ENCODE peak calls at places on chromosomes 3 and 15, in ten cellular contexts. Q, J, V, W, C, B, N, R, T and G are unnamed samples.

GRCh38 chr3:177229791-177230190 is 32.5 kb upstream of the TBL1XR1 start:
- DNase-seq in N (no peak), R (no peak), B (no peak), J (no peak), V (no peak), W (peak; percentile 40), Q (no peak), T (no peak), C (peak; percentile 9), G (no peak)

GRCh38 chr3:129058441-129059194 is 2.0 kb upstream of the GP9 start:
- DNase-seq in N (no peak), J (no peak), Q (no peak), B (no peak), V (no peak), R (no peak), W (no peak), T (no peak), C (no peak), G (no peak)

GRCh38 chr3:51637941-51638471 is 33.0 kb upstream of the TEX264 start:
- DNase-seq in W (peak; percentile 59), J (no peak), T (no peak), Q (no peak), R (peak; percentile 64), C (peak; percentile 73), V (peak; percentile 61), N (no peak), B (peak; percentile 73), G (no peak)

GRCh38 chr3:22141769-22142168 is 390.8 kb upstream of the ZNF385D start:
- DNase-seq in B (no peak), T (no peak), W (no peak), J (no peak), R (no peak), Q (no peak), V (no peak), C (no peak), N (no peak), G (no peak)

GRCh38 chr3:39261726-39262125 is 18.1 kb downstream of the CX3CR1 start:
- DNase-seq in J (no peak), B (no peak), R (no peak), Q (no peak), V (no peak), N (no peak), W (no peak), C (no peak), T (no peak), G (no peak)

GRCh38 chr3:189123595-189124387 is 48.0 kb upstream of the TPRG1 start:
- DNase-seq in Q (peak; percentile 64), R (no peak), V (no peak), J (no peak), N (no peak), C (no peak), T (no peak), B (no peak), W (peak; percentile 55), G (no peak)

GRCh38 chr3:48086736-48087470 is 70.7 kb upstream of the MAP4 start:
- DNase-seq in B (no peak), W (peak; percentile 57), N (no peak), R (peak; percentile 30), T (peak; percentile 19), V (no peak), C (peak; percentile 70), J (no peak), Q (no peak), G (no peak)

GRCh38 chr15:39748276-39748675 is 34.4 kb downstream of the FSIP1 start:
- DNase-seq in Q (no peak), W (no peak), T (no peak), B (no peak), R (no peak), N (no peak), C (peak; percentile 61), J (no peak), V (no peak), G (no peak)

GRCh38 chr15:87873501-87873900 is 383.0 kb downstream of the NTRK3 start:
- DNase-seq in J (no peak), Q (no peak), C (no peak), V (no peak), T (no peak), W (no peak), N (no peak), B (no peak), R (no peak), G (no peak)

GRCh38 chr3:59750391-59750790 is 700.6 kb upstream of the CFAP20DC start:
- DNase-seq in W (no peak), N (no peak), R (no peak), B (no peak), C (no peak), T (no peak), J (no peak), Q (no peak), V (no peak), G (no peak)

GRCh38 chr3:16069149-16069922 is 105.1 kb upstream of the GALNT15 start:
- DNase-seq in V (no peak), C (peak; percentile 87), T (no peak), N (no peak), J (no peak), W (peak; percentile 95), B (no peak), R (peak; percentile 72), Q (no peak), G (no peak)

GRCh38 chr15:89794627-89795241 is 18.6 kb downstream of the MESP2 start:
- DNase-seq in J (no peak), W (peak; percentile 83), Q (no peak), R (peak; percentile 95), T (no peak), V (no peak), N (no peak), B (no peak), C (peak; percentile 63), G (no peak)

GRCh38 chr3:115999001-115999400 is 375.7 kb downstream of the GAP43 start:
- DNase-seq in J (no peak), T (no peak), C (peak; percentile 20), W (no peak), N (no peak), V (no peak), R (no peak), B (no peak), Q (no peak), G (no peak)

GRCh38 chr15:80878867-80879250 is 99.7 kb downstream of the CEMIP start:
- DNase-seq in Q (no peak), T (no peak), B (no peak), J (no peak), W (no peak), R (no peak), V (no peak), N (no peak), C (no peak), G (no peak)

GRCh38 chr3:112948346-112948838 is 26.5 kb downstream of the CD200R1 start:
- DNase-seq in V (no peak), B (no peak), W (no peak), T (no peak), N (no peak), C (no peak), J (no peak), Q (no peak), R (no peak), G (no peak)

GRCh38 chr3:169657351-169658124 is 6.0 kb downstream of the MECOM start:
- DNase-seq in T (no peak), Q (no peak), N (no peak), V (no peak), B (no peak), R (peak; percentile 74), C (no peak), W (peak; percentile 55), J (no peak), G (no peak)

GRCh38 chr3:46825450-46825849 is 37.8 kb downstream of the MYL3 start:
- DNase-seq in J (no peak), V (no peak), C (no peak), W (no peak), Q (no peak), R (no peak), B (no peak), T (no peak), N (no peak), G (no peak)
- TF ChIP-seq CTCF in J (no peak), V (no peak), C (no peak), W (no peak), Q (no peak), R (no peak), B (no peak), T (no peak), N (no peak), G (no peak)

GRCh38 chr15:53512029-53512428 is 247.4 kb downstream of the WDR72 start:
- DNase-seq in B (no peak), C (no peak), V (no peak), T (no peak), J (no peak), R (no peak), W (no peak), N (no peak), Q (no peak), G (no peak)
- TF ChIP-seq CTCF in B (peak; percentile 38), C (no peak), V (no peak), T (no peak), J (no peak), R (no peak), W (no peak), N (no peak), Q (no peak), G (no peak)

GRCh38 chr3:156751461-156752025 is 74.6 kb upstream of the LEKR1 start:
- DNase-seq in W (peak; percentile 93), B (no peak), R (peak; percentile 18), V (peak; percentile 47), T (peak; percentile 96), C (peak; percentile 98), Q (peak; percentile 31), N (no peak), J (peak; percentile 64), G (no peak)
- TF ChIP-seq CTCF in W (peak; percentile 33), B (no peak), R (no peak), V (no peak), T (peak; percentile 43), C (peak; percentile 25), Q (no peak), N (no peak), J (no peak), G (no peak)

GRCh38 chr3:4711680-4711992 is 218.5 kb downstream of the ITPR1 start:
- DNase-seq in C (no peak), N (no peak), T (no peak), V (no peak), R (no peak), B (no peak), Q (no peak), W (no peak), J (no peak), G (no peak)
- TF ChIP-seq CTCF in C (no peak), N (peak; percentile 12), T (no peak), V (peak; percentile 26), R (no peak), B (no peak), Q (no peak), W (no peak), J (no peak), G (no peak)